ENCODE peak calls at places on chromosomes 11 and 22, in five cellular contexts. T is HCT116, L is neural progenitor cell, I is GM23338, V is GM23248. X is an unnamed sample.

GRCh38 chr11:14768789-14769188 is 123.2 kb downstream of the CYP2R1 start:
- DNase-seq in V (no peak), I (no peak), T (no peak), L (no peak), X (no peak)

GRCh38 chr22:20101638-20102037 is 14.3 kb upstream of the RANBP1 start:
- DNase-seq in V (no peak), T (no peak), L (no peak), I (no peak), X (no peak)

GRCh38 chr22:31616315-31616980 is 45.6 kb downstream of the PISD start:
- DNase-seq in V (no peak), L (no peak), T (no peak), I (no peak), X (no peak)

GRCh38 chr11:13551834-13552233 is 56.0 kb upstream of the PTH start:
- DNase-seq in I (no peak), T (no peak), L (no peak), V (no peak), X (no peak)

GRCh38 chr11:79437274-79437980 is 3.4 kb downstream of the TENM4 start:
- DNase-seq in L (peak), I (peak), V (peak), T (no peak), X (no peak)

GRCh38 chr11:97140885-97141494 is 751.2 kb downstream of the JRKL start:
- DNase-seq in L (peak), I (peak), T (no peak), V (peak), X (peak)

GRCh38 chr11:126414615-126415014 is 59.1 kb downstream of the ST3GAL4 start:
- DNase-seq in I (no peak), V (peak), L (no peak), T (no peak), X (no peak)

GRCh38 chr11:13577881-13578280 is 82.1 kb upstream of the PTH start:
- DNase-seq in V (no peak), T (no peak), I (no peak), L (no peak), X (no peak)

GRCh38 chr22:47298017-47298820 is 535.8 kb downstream of the TBC1D22A start:
- DNase-seq in I (no peak), V (no peak), T (no peak), L (no peak), X (no peak)

GRCh38 chr11:2539761-2540520 is 95.1 kb downstream of the KCNQ1 start:
- DNase-seq in L (peak), T (no peak), V (no peak), I (no peak), X (no peak)

GRCh38 chr11:15969281-15969680 is 387.1 kb downstream of the SOX6 start:
- DNase-seq in L (no peak), V (peak), I (no peak), T (no peak), X (no peak)

GRCh38 chr11:27423125-27423524 is 49.5 kb downstream of the LGR4 start:
- DNase-seq in L (peak), I (peak), T (no peak), V (peak), X (no peak)

GRCh38 chr11:10407055-10407454 is 48.0 kb upstream of the AMPD3 start:
- DNase-seq in L (no peak), V (peak), T (peak), I (no peak), X (no peak)

GRCh38 chr11:26477406-26477805 is 94.7 kb downstream of the MUC15 start:
- DNase-seq in T (no peak), I (no peak), V (no peak), L (no peak), X (no peak)

GRCh38 chr22:45187891-45188290 is 24.2 kb downstream of the NUP50 start:
- DNase-seq in L (no peak), V (no peak), I (no peak), T (no peak), X (no peak)

GRCh38 chr11:132639986-132640385 is 892.3 kb downstream of the OPCML start:
- DNase-seq in I (no peak), V (peak), T (no peak), L (no peak), X (no peak)

GRCh38 chr22:36331912-36332622 is 55.7 kb downstream of the MYH9 start:
- DNase-seq in V (peak), L (no peak), T (no peak), I (no peak), X (peak)

GRCh38 chr22:22855617-22856308 is 31.9 kb upstream of the IGLL5 start:
- DNase-seq in T (no peak), V (peak), I (peak), L (peak), X (peak)

GRCh38 chr11:133070053-133070713 is 462.1 kb downstream of the OPCML start:
- DNase-seq in V (no peak), T (no peak), L (no peak), I (peak), X (no peak)

GRCh38 chr11:22878604-22879003 is 18.3 kb upstream of the CCDC179 start:
- DNase-seq in V (no peak), T (no peak), I (no peak), L (no peak), X (no peak)

GRCh38 chr11:116078101-116078561 is 573.9 kb upstream of the CADM1 start:
- DNase-seq in V (no peak), L (peak), T (no peak), I (peak), X (peak)

GRCh38 chr11:134071306-134071705 is 2.4 kb downstream of the JAM3 start:
- DNase-seq in I (no peak), V (no peak), L (no peak), T (no peak), X (no peak)

GRCh38 chr11:66676279-66676919 is 1.3 kb downstream of the RBM4B start:
- DNase-seq in L (no peak), T (no peak), I (no peak), V (no peak), X (peak)

GRCh38 chr22:31719850-31720471 is 30.0 kb downstream of the PRR14L start:
- DNase-seq in T (no peak), I (no peak), V (no peak), L (no peak), X (no peak)

GRCh38 chr22:38309614-38310517 is 7.4 kb downstream of the CSNK1E start:
- DNase-seq in L (no peak), I (no peak), T (no peak), V (peak), X (no peak)

GRCh38 chr11:62958547-62959071 is 26.2 kb downstream of the SLC22A6 start:
- DNase-seq in V (peak), L (no peak), I (no peak), T (no peak), X (no peak)

GRCh38 chr22:40423882-40424640 is 53.7 kb downstream of the SGSM3 start:
- DNase-seq in V (no peak), T (no peak), L (no peak), I (no peak), X (no peak)

GRCh38 chr11:117478926-117479325 is 151.3 kb downstream of the CEP164 start:
- DNase-seq in T (no peak), V (no peak), I (no peak), L (no peak), X (no peak)

GRCh38 chr11:94708642-94709041 is 59.5 kb upstream of the AMOTL1 start:
- DNase-seq in I (no peak), L (no peak), T (no peak), V (no peak), X (no peak)

GRCh38 chr22:30212363-30212995 is 34.1 kb downstream of the LIF start:
- DNase-seq in V (peak), L (no peak), I (no peak), T (peak), X (no peak)

GRCh38 chr22:26970809-26971394 is 313.5 kb downstream of the MIAT start:
- DNase-seq in V (no peak), T (peak), L (no peak), I (peak), X (peak)

GRCh38 chr11:125345706-125346561 is 150.1 kb downstream of the FEZ1 start:
- DNase-seq in L (peak), I (peak), T (no peak), V (peak), X (peak)

GRCh38 chr22:26679003-26679629 is 21.7 kb downstream of the MIAT start:
- DNase-seq in T (peak), L (peak), V (peak), I (peak), X (peak)

GRCh38 chr11:64787526-64788320 is 9.4 kb upstream of the SF1 start:
- DNase-seq in L (peak), V (peak), I (peak), T (no peak), X (peak)

GRCh38 chr11:95506777-95507176 is 275.8 kb upstream of the SESN3 start:
- DNase-seq in I (no peak), V (peak), L (no peak), T (no peak), X (no peak)

GRCh38 chr22:44025171-44026065 is 1.3 kb downstream of the PARVB start:
- DNase-seq in L (no peak), V (peak), T (no peak), I (peak), X (peak)

GRCh38 chr11:36155770-36156485 is 133.3 kb downstream of the COMMD9 start:
- DNase-seq in V (peak), I (peak), T (no peak), L (no peak), X (no peak)

GRCh38 chr11:44630511-44631210 is 65.2 kb downstream of the CD82 start:
- DNase-seq in T (no peak), I (no peak), V (no peak), L (no peak), X (no peak)

GRCh38 chr22:44402196-44403111 is 89.7 kb upstream of the SHISAL1 start:
- DNase-seq in T (no peak), L (no peak), V (no peak), I (no peak), X (no peak)

GRCh38 chr22:21591695-21592094 is 24.2 kb downstream of the UBE2L3 start:
- DNase-seq in I (no peak), V (no peak), T (no peak), L (no peak), X (no peak)

GRCh38 chr11:280762-281485 is 2.7 kb downstream of the NLRP6 start:
- DNase-seq in V (peak), L (no peak), I (peak), T (no peak), X (no peak)
- H3K4me3 ChIP-seq in V (no peak), L (no peak), I (peak), T (no peak), X (no peak)

GRCh38 chr11:77067776-77068460 is 1.1 kb downstream of the CAPN5 start:
- DNase-seq in I (no peak), T (no peak), V (no peak), L (no peak), X (no peak)
- TF ChIP-seq EZH2phosphoT487 in I (no peak), T (no peak), V (no peak), L (no peak), X (no peak)

GRCh38 chr11:69918231-69918937 is 99.2 kb upstream of the FGF3 start:
- DNase-seq in T (no peak), I (no peak), L (no peak), V (no peak), X (no peak)
- H3K4me3 ChIP-seq in T (peak), I (no peak), L (no peak), V (no peak), X (no peak)

DNA sequence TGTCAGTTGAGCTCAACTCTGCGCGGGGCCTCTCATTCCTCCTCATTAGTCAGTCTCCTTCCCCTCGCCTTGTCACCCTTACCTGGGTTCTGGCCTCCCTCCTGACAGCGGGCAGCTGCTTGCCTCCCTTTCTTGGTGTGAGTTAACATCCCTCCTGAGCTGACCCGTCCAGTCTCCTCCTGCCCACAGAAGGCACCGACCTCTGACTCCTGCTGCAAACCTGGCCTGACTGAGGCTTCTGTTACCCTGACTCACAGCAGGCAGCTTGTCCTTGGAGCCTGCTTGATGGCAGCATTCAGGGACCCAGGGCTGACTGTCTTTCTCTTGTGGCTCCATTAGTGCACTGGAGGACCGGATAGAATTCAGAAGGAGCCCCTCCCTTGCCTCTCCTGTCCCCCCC is 45.3 kb downstream of the GRIK4 start:
- DNase-seq in I (no peak), T (no peak), L (no peak), V (no peak), X (no peak)
- TF ChIP-seq EZH2phosphoT487 in I (no peak), T (no peak), L (no peak), V (no peak), X (no peak)

GRCh38 chr11:20470348-20470747 is 82.8 kb downstream of the PRMT3 start:
- DNase-seq in T (no peak), I (no peak), V (no peak), L (no peak), X (no peak)

GRCh38 chr11:20479399-20479974 is 92.0 kb downstream of the PRMT3 start:
- DNase-seq in I (no peak), T (no peak), L (no peak), V (no peak), X (no peak)

GRCh38 chr11:20474951-20475517 is 87.5 kb downstream of the PRMT3 start:
- DNase-seq in V (no peak), L (no peak), I (no peak), T (no peak), X (no peak)

GRCh38 chr11:20477418-20478090 is 90.0 kb downstream of the PRMT3 start:
- DNase-seq in L (no peak), T (no peak), I (no peak), V (no peak), X (no peak)

DNA sequence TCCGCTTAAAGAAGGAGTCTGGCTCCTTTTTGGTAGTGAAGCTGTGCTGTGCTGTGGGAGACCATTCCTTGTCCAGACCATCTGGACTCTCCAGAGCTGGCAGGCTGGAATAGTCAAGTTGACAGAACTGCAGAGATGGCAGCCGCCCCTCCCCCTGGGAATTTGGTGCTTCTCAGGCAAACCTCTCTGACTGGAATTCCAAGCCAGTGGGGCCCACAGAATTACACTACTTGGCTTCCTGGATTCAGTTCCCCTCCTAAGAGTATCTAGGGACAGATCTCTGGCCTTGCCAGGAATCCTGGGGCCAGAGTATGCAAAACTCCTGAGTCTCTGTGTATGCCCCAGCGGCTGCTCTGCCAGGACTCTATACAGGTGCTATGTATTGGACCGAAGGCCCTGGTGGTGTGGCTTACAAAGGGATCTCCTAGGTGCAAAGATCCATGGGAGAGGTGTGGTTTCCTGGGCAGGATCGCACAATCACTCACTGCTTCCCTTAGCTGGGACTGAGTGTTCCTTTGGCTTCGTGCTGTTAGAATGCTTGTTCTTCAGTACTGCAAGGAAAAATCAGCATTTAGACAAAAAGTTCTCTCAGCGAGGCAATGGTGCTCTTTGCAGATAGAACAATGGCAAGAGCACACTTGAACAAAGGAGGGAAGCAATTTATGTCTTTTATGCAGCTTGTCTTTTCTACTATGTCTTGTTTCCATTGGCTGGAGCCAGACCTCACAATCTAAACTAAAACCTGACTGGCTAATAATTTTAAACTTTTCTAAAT is 86.8 kb downstream of the PRMT3 start:
- DNase-seq in T (no peak), V (no peak), I (peak), L (peak), X (no peak)
- H3K4me3 ChIP-seq in T (no peak), V (no peak), I (no peak), L (no peak), X (no peak)

X was measured in OCI-LY7.